ENCODE peak calls at places on chromosomes 2 and 18, in six cellular contexts. N is globus pallidus, G is endothelial cell, Y is AG08396, O is T-helper 2 cell, T is GM20000. H is an unnamed sample.

GRCh38 chr18:36592282-36592681 is 236.5 kb downstream of the TPGS2 start:
- DNase-seq in N (no peak), G (no peak), Y (no peak), O (no peak), T (no peak), H (no peak)

GRCh38 chr2:59885536-59885935 is 667.9 kb downstream of the BCL11A start:
- DNase-seq in N (no peak), G (no peak), Y (no peak), O (no peak), T (no peak), H (no peak)

GRCh38 chr2:205802069-205802468 is 119.8 kb downstream of the NRP2 start:
- DNase-seq in N (no peak), G (no peak), Y (no peak), O (no peak), T (no peak), H (no peak)

GRCh38 chr2:24269270-24269669 is 91.1 kb downstream of the ITSN2 start:
- DNase-seq in N (no peak), G (no peak), Y (no peak), O (no peak), T (no peak), H (no peak)

GRCh38 chr18:61096231-61096630 is 237.0 kb upstream of the CDH20 start:
- DNase-seq in N (no peak), G (no peak), Y (no peak), O (no peak), T (no peak), H (no peak)

GRCh38 chr2:109423556-109424359 is 190.0 kb downstream of the SEPTIN10 start:
- DNase-seq in N (no peak), G (no peak), Y (no peak), O (no peak), T (no peak), H (no peak)

GRCh38 chr2:23925702-23926288 is 1.1 kb downstream of the ATAD2B start:
- DNase-seq in N (peak), G (peak), Y (peak), O (peak), T (peak), H (peak)

GRCh38 chr2:11111811-11112425 is 43.3 kb upstream of the SLC66A3 start:
- DNase-seq in N (no peak), G (no peak), Y (no peak), O (no peak), T (no peak), H (no peak)

GRCh38 chr2:206526416-206526815 is 83.1 kb downstream of the ADAM23 start:
- DNase-seq in N (no peak), G (no peak), Y (no peak), O (no peak), T (no peak), H (no peak)

GRCh38 chr2:219484343-219485200 is 14.1 kb upstream of the GMPPA start:
- DNase-seq in N (no peak), G (peak), Y (peak), O (no peak), T (no peak), H (no peak)

GRCh38 chr2:125455110-125455509 is 1200.8 kb upstream of the GYPC start:
- DNase-seq in N (no peak), G (no peak), Y (no peak), O (no peak), T (no peak), H (no peak)

GRCh38 chr18:9849407-9849961 is 36.3 kb upstream of the TXNDC2 start:
- DNase-seq in N (no peak), G (peak), Y (no peak), O (no peak), T (no peak), H (no peak)

GRCh38 chr2:112257575-112257974 is 2.7 kb upstream of the ZC3H8 start:
- DNase-seq in N (no peak), G (no peak), Y (peak), O (no peak), T (no peak), H (no peak)

GRCh38 chr2:196263181-196263747 is 91.9 kb upstream of the STK17B start:
- DNase-seq in N (peak), G (no peak), Y (no peak), O (no peak), T (peak), H (peak)

GRCh38 chr2:149100739-149101699 is 62.5 kb downstream of the LYPD6B start:
- DNase-seq in N (no peak), G (no peak), Y (no peak), O (no peak), T (no peak), H (no peak)

GRCh38 chr2:157087373-157088005 is 170.0 kb upstream of the GALNT5 start:
- DNase-seq in N (peak), G (no peak), Y (peak), O (no peak), T (no peak), H (no peak)

GRCh38 chr2:113155331-113155730 is 18.4 kb upstream of the PSD4 start:
- DNase-seq in N (no peak), G (no peak), Y (no peak), O (no peak), T (no peak), H (no peak)

GRCh38 chr2:207676827-207677354 is 34.5 kb upstream of the CCNYL1 start:
- DNase-seq in N (no peak), G (no peak), Y (peak), O (no peak), T (peak), H (no peak)

H was measured in T-helper 22 cell.